ENCODE peak calls at places on chromosome 12, in four cellular contexts. One of them, this sample, is unnamed.

GRCh38 chr12:65825573-65826512 is 1.6 kb downstream of the HMGA2 start:
- DNase-seq in mesendoderm: peak
- DNase-seq in IMR-90: peak
- DNase-seq in H1: peak
- DNase-seq in this sample: peak

GRCh38 chr12:122413516-122414404 is 8.7 kb downstream of the CLIP1 start:
- DNase-seq in mesendoderm: no peak
- DNase-seq in IMR-90: no peak
- DNase-seq in H1: no peak
- DNase-seq in this sample: no peak

GRCh38 chr12:22672951-22673350 is 48.0 kb downstream of the ETNK1 start:
- DNase-seq in mesendoderm: no peak
- DNase-seq in IMR-90: peak
- DNase-seq in H1: no peak
- DNase-seq in this sample: no peak

GRCh38 chr12:5078423-5078822 is 34.7 kb downstream of the KCNA5 start:
- DNase-seq in mesendoderm: no peak
- DNase-seq in IMR-90: no peak
- DNase-seq in H1: no peak
- DNase-seq in this sample: no peak

GRCh38 chr12:16579041-16579440 is 26.9 kb downstream of the LMO3 start:
- DNase-seq in mesendoderm: no peak
- DNase-seq in IMR-90: no peak
- DNase-seq in H1: no peak
- DNase-seq in this sample: no peak

GRCh38 chr12:43444940-43445564 is 107.0 kb downstream of the ADAMTS20 start:
- DNase-seq in mesendoderm: peak
- DNase-seq in IMR-90: peak
- DNase-seq in H1: peak
- DNase-seq in this sample: peak

GRCh38 chr12:132578118-132578517 is 32.3 kb downstream of the LRCOL1 start:
- DNase-seq in mesendoderm: no peak
- DNase-seq in IMR-90: no peak
- DNase-seq in H1: no peak
- DNase-seq in this sample: no peak

GRCh38 chr12:116142936-116143882 is 134.3 kb downstream of the MED13L start:
- DNase-seq in mesendoderm: no peak
- DNase-seq in IMR-90: peak
- DNase-seq in H1: no peak
- DNase-seq in this sample: no peak

GRCh38 chr12:104426926-104427546 is 29.7 kb upstream of the CHST11 start:
- DNase-seq in mesendoderm: no peak
- DNase-seq in IMR-90: peak
- DNase-seq in H1: no peak
- DNase-seq in this sample: no peak

GRCh38 chr12:70756118-70756517 is 118.9 kb upstream of the PTPRB start:
- DNase-seq in mesendoderm: no peak
- DNase-seq in IMR-90: peak
- DNase-seq in H1: no peak
- DNase-seq in this sample: no peak

GRCh38 chr12:45388545-45388944 is 172.7 kb downstream of the ANO6 start:
- DNase-seq in mesendoderm: peak
- DNase-seq in IMR-90: peak
- DNase-seq in H1: no peak
- DNase-seq in this sample: no peak

GRCh38 chr12:6161124-6161882 is 36.8 kb upstream of the VWF start:
- DNase-seq in mesendoderm: no peak
- DNase-seq in IMR-90: peak
- DNase-seq in H1: no peak
- DNase-seq in this sample: peak

GRCh38 chr12:96120359-96121100 is 73.6 kb upstream of the ELK3 start:
- DNase-seq in mesendoderm: peak
- DNase-seq in IMR-90: no peak
- DNase-seq in H1: no peak
- DNase-seq in this sample: peak
- H4K8ac ChIP-seq in mesendoderm: no peak
- H4K8ac ChIP-seq in IMR-90: no peak
- H4K8ac ChIP-seq in H1: no peak
- H4K8ac ChIP-seq in this sample: no peak

GRCh38 chr12:75825686-75826085 is 205.9 kb downstream of the PHLDA1 start:
- DNase-seq in mesendoderm: no peak
- DNase-seq in IMR-90: peak
- DNase-seq in H1: no peak
- DNase-seq in this sample: no peak
- H4K5ac ChIP-seq in mesendoderm: no peak
- H4K5ac ChIP-seq in IMR-90: peak
- H4K5ac ChIP-seq in H1: no peak
- H4K5ac ChIP-seq in this sample: no peak

DNA sequence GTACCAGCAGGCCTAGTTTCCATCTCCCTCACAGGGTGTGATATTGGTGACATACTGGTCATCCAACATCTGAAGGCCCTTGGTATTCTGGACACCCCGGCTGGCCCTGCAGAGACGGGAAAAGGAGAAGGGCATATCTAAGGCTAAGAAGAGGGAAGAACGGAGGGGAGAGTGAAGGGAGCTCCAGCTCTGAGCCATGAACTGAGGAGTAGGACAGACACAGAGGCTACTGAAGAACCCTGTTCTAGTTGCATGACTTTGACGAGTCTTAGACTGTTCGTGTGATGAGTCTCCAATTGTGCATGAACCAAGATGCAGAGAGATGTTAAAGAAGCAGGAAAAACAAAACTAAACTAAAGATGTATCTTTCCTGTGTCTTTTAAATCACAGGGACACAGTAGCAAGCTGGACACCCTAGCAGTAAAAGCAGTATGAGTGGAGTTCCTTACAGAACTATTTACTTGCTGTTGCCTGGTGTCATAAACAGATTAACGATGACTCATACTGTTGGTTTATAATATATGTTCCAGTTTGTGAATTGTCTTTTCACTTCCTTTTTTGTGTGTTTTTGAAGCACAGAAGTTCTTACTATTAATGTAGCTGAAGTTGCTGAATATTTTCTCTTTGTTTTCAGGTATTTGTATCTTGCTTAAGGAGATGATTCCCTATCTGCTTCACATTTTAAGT is 15.5 kb downstream of the FAR2 start:
- DNase-seq in mesendoderm: peak
- DNase-seq in IMR-90: peak
- DNase-seq in H1: no peak
- DNase-seq in this sample: no peak
- H2BK120ac ChIP-seq in mesendoderm: no peak
- H2BK120ac ChIP-seq in IMR-90: peak
- H2BK120ac ChIP-seq in H1: no peak
- H2BK120ac ChIP-seq in this sample: no peak

DNA sequence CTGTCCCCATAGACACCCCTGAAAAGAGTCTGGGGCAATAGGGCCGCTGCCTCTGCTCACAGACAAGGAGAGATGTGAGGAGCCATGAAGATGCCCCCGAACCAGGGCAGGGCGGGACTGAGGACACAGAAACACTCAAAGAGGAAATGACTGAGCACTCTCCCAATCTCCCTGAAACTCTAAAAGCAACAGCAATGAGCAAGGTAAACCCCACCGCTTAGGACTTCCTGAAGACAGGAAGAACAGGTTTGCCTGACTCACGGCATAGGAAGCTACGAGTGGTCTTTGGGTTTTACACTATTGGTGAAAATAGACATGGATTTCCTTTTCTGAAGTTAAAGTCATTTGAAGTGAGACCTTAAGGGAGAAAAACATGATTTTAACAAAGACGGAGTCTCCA is 32.5 kb downstream of the STX2 start:
- DNase-seq in mesendoderm: peak
- DNase-seq in IMR-90: no peak
- DNase-seq in H1: no peak
- DNase-seq in this sample: no peak
- H4K8ac ChIP-seq in mesendoderm: no peak
- H4K8ac ChIP-seq in IMR-90: no peak
- H4K8ac ChIP-seq in H1: no peak
- H4K8ac ChIP-seq in this sample: no peak

DNA sequence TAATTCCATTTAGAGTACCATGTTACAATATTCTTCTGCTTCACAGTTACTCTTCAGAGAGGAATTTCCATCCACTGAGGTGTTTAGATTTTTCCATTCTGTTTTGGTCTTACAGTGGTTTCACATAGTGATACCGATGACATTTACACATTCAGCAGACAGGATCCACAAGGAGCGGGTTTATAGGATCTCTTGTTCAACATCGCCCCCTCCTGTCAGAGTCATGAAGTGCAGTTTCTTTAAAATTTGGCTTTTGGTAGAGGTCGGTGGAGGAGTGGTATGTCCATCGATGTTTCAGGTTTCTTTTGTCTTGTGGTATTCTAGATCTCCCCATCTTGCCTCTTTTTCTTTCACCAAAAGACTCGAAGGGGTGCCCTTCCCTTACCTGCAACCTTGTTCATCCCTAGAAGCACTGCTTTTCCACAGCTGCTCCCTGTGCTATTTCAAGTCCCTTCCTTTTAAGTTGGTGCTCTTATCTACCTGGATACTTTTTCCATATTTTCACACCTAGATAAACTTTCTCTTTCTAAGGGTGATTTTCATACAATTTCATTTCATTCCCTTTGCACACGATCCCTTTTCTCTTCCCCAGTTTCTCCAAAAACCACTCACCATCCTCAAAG is 181.3 kb downstream of the ITPR2 start:
- DNase-seq in mesendoderm: peak
- DNase-seq in IMR-90: peak
- DNase-seq in H1: peak
- DNase-seq in this sample: peak
- H4K5ac ChIP-seq in mesendoderm: no peak
- H4K5ac ChIP-seq in IMR-90: no peak
- H4K5ac ChIP-seq in H1: no peak
- H4K5ac ChIP-seq in this sample: no peak

DNA sequence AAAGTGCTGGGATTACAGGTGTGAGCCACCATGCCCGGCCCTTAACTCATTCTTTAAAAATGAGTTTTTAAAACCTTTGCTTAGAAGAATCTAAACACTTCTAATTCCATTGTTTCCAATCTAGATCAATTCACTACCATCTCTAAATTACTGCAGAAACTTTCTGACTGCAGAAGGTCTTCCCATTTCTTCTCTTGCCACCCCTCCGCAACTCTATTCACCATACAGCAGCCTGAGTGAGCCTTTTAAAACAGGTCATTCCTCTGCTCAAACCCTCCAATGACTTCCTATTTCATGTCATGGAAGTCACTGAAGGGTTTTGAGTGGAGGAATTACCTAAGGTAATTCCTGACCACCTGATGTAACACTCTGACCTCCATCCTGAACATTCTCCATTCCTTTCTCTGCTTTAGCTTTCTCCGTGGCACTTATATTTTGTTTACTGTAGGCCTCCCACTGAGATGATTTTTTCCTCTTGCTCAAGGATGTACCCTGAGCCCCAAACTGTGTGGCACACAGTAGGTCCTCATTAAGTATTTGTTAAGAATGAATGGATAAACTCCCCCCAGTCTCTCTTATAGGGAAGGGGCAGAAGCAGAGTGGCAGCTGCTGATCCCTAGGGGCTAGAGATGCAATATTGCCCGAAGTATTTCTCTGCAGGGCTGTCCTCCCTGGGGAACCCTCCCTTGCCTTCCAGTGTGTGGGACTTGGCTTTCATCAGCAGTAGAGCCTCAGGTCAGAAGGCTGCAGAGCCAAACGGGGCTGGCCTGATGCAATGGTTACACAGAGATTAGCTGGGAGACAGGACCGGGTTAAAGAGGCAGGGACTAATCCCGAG is 1.2 kb downstream of the DDIT3 start:
- DNase-seq in mesendoderm: peak
- DNase-seq in IMR-90: peak
- DNase-seq in H1: no peak
- DNase-seq in this sample: no peak
- H2BK120ac ChIP-seq in mesendoderm: no peak
- H2BK120ac ChIP-seq in IMR-90: peak
- H2BK120ac ChIP-seq in H1: no peak
- H2BK120ac ChIP-seq in this sample: no peak

DNA sequence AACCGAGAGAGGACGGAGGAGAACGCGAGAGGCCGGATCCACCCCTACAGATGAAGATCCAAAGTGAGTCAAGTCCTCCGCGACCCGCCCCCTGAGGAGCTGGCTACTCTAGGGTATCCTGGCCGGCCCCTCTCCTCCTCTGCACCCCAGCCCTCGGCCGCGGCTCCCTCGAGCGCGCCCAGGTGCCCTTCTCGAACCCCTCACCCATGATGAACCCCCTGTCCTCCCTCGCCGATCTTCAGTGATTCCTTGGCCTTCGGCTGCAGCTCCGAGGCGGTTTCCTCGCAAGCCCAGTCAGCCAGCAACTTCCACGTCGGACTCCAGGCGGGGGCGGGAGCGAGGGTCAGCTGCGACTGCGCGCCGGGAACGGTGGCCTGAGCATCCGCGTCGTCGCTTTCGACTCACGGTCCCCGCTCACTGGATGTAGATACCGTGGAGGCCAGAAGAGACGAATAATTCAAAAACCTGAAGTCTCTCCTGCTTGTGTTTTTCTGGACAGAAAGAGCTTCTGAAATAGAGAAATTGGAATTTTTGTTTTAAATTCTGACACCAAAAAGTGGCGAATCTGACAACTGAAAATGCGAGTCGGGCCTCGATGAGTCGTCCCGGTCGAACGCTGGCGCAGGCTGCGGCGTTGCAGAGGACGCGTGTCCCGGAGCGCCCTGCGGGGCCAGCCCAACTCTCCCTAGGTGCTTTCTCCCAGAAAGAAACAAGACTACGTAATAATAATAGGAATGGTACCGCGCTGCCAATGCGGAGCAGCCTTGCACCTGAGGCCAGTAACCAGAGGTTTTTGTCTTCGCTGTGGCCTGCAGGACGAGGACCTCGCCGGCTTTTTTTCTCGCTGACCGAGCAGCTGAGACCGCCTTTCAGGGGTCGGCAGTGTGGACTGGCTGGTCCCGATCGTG is at the start of gene ARL1:
- DNase-seq in mesendoderm: peak
- DNase-seq in IMR-90: peak
- DNase-seq in H1: peak
- DNase-seq in this sample: peak
- H4K8ac ChIP-seq in mesendoderm: no peak
- H4K8ac ChIP-seq in IMR-90: peak
- H4K8ac ChIP-seq in H1: peak
- H4K8ac ChIP-seq in this sample: no peak

GRCh38 chr12:99235381-99235780 is 412.2 kb upstream of the GARIN6 start:
- DNase-seq in mesendoderm: no peak
- DNase-seq in IMR-90: no peak
- DNase-seq in H1: no peak
- DNase-seq in this sample: no peak

GRCh38 chr12:99234702-99235101 is 412.9 kb upstream of the GARIN6 start:
- DNase-seq in mesendoderm: no peak
- DNase-seq in IMR-90: no peak
- DNase-seq in H1: no peak
- DNase-seq in this sample: no peak

GRCh38 chr12:99232324-99232723 is 415.2 kb upstream of the GARIN6 start:
- DNase-seq in mesendoderm: peak
- DNase-seq in IMR-90: no peak
- DNase-seq in H1: no peak
- DNase-seq in this sample: no peak
- H4K5ac ChIP-seq in mesendoderm: no peak
- H4K5ac ChIP-seq in IMR-90: no peak
- H4K5ac ChIP-seq in H1: no peak
- H4K5ac ChIP-seq in this sample: no peak

This sample was measured in H9.